ENCODE peak calls at places on chromosomes 11 and 22, in four cellular contexts. A, T, S and Z are unnamed samples.

GRCh38 chr11:16312242-16312641 is 44.1 kb downstream of the SOX6 start:
- DNase-seq in S (no peak), A (no peak), T (no peak), Z (no peak)

GRCh38 chr11:62708423-62709261 is 1.2 kb downstream of the GNG3 start:
- DNase-seq in T (no peak), A (peak), S (peak), Z (no peak)

GRCh38 chr11:126519653-126520573 is 164.4 kb downstream of the ST3GAL4 start:
- DNase-seq in A (no peak), S (no peak), T (no peak), Z (no peak)

GRCh38 chr11:121894581-121894980 is 221.4 kb downstream of the BLID start:
- DNase-seq in S (no peak), A (peak), T (no peak), Z (no peak)

GRCh38 chr11:109698237-109698636 is 276.2 kb downstream of the C11orf87 start:
- DNase-seq in A (no peak), S (no peak), T (no peak), Z (no peak)

GRCh38 chr11:80281194-80281593 is 840.4 kb upstream of the TENM4 start:
- DNase-seq in T (no peak), S (no peak), A (no peak), Z (no peak)

GRCh38 chr22:30397656-30398635 is 1.1 kb downstream of the SEC14L2 start:
- DNase-seq in A (no peak), S (no peak), T (no peak), Z (no peak)

GRCh38 chr11:75170463-75171201 is 19.7 kb downstream of the SLCO2B1 start:
- DNase-seq in T (no peak), S (no peak), A (no peak), Z (no peak)

GRCh38 chr11:64086263-64086938 is 50.7 kb downstream of the FLRT1 start:
- DNase-seq in A (no peak), T (no peak), S (peak), Z (no peak)

GRCh38 chr11:78219493-78220217 is 30.9 kb downstream of the USP35 start:
- DNase-seq in A (no peak), S (no peak), T (no peak), Z (no peak)

GRCh38 chr11:21768388-21768787 is 424.5 kb upstream of the ANO5 start:
- DNase-seq in T (no peak), S (no peak), A (no peak), Z (no peak)

GRCh38 chr11:68212421-68213134 is 518 bp downstream of the KMT5B start:
- DNase-seq in A (peak), T (peak), S (peak), Z (peak)
- TF ChIP-seq CTCF in A (peak), T (peak), S (no peak), Z (peak)

GRCh38 chr11:6569706-6570105 is 33.7 kb downstream of the RRP8 start:
- DNase-seq in A (no peak), S (no peak), T (no peak), Z (no peak)

GRCh38 chr11:6571434-6572008 is 31.9 kb downstream of the RRP8 start:
- DNase-seq in T (no peak), A (no peak), S (no peak), Z (no peak)

GRCh38 chr11:6574816-6575715 is 28.4 kb downstream of the RRP8 start:
- DNase-seq in A (no peak), S (no peak), T (no peak), Z (no peak)

GRCh38 chr11:6570691-6571427 is 32.6 kb downstream of the RRP8 start:
- DNase-seq in S (no peak), A (no peak), T (no peak), Z (no peak)

GRCh38 chr11:6572215-6572614 is 31.2 kb downstream of the RRP8 start:
- DNase-seq in A (peak), T (no peak), S (no peak), Z (no peak)
- TF ChIP-seq CTCF in A (no peak), T (no peak), S (no peak), Z (no peak)

GRCh38 chr22:18065256-18065655 is 12.5 kb upstream of the PEX26 start:
- DNase-seq in T (no peak), S (no peak), A (no peak), Z (no peak)
- TF ChIP-seq CTCF in T (no peak), S (no peak), A (no peak), Z (no peak)

GRCh38 chr11:132158091-132158490 is 787.7 kb downstream of the NTM start:
- DNase-seq in S (no peak), A (peak), T (no peak), Z (no peak)
- TF ChIP-seq CTCF in S (no peak), A (peak), T (no peak), Z (peak)

GRCh38 chr11:81444306-81444705 is 1289.4 kb downstream of the FAM181B start:
- DNase-seq in T (no peak), A (no peak), S (no peak), Z (no peak)
- TF ChIP-seq CTCF in T (no peak), A (peak), S (no peak), Z (peak)

DNA sequence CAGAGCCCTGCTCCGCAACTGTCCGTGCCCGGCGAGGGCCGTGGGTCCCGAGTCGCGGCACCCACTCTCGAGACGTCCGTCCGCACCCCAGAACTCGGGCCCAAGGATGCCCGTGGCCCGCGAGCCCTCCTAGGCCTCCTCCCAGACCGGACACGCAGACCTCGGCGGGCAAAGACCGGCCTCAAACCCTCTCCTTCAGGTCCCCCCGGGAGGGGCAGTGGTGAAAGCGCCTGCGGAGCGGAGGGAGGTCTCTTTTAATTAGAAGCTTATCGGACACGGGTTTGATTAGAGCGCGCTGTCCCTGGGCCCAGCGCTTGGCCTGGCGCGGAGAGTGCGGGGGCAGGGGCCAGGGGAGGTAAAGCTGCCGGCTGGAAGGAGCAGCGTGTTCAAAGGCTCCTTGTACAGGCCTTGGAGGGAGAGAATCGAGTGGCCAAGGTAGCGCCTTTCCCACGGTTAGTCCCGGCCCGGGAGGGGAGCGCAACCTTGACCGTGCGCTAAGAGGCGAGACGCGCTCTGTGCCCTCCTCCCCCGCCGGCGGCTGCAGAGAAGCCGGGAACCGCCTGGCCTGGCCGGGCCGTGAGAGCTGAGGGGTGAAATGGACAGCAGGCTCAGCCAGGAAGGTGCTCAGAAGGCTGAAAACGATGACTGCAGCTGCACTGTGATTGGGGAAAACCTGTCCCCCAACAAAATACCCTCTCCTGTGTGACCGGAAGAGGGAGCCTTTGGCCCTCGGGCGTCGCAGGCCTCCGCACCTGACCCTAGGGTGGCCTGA is 4.6 kb downstream of the WT1 start:
- DNase-seq in S (no peak), A (no peak), T (no peak), Z (peak)
- TF ChIP-seq CTCF in S (peak), A (peak), T (no peak), Z (peak)

DNA sequence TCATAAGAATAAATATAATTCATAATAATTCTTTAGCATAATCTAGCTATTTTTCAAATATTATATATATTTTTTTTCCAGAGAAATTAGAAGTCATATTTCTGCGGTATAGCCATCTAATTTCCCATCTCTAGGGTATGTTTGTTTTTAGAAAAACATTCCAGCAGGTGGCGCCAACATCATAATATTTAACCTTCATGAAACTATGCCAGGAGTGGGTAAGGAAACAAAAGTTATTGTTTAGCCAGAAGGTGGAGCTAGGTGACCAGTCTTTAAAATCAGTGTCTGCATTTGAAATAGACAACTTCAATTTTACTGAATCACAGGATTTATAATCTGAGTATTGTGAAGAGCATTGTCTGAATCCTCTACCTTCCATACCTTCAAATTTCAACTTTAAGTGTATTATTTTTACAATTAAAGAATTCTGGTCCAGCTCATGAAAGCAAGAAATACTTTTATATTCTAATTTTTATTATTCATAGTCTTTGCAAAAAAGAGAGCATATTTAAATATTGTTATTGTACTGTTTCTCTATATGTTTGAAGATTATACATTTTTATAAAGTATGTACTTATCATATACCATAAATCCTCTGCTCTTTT is 15.7 kb upstream of the CCDC179 start:
- DNase-seq in S (peak), A (peak), T (peak), Z (peak)
- TF ChIP-seq CTCF in S (peak), A (peak), T (peak), Z (peak)